ENCODE peak calls at places on chromosomes 2 and 18, in five cellular contexts. One of them, this sample, is unnamed.

GRCh38 chr2:201440182-201440581 is 11.1 kb downstream of the TRAK2 start:
- DNase-seq in psoas muscle: no peak
- DNase-seq in IMR-90: no peak
- DNase-seq in right lobe of liver: no peak
- DNase-seq in choroid plexus epithelial cell: no peak
- DNase-seq in this sample: no peak

GRCh38 chr2:28469304-28469703 is 26.6 kb upstream of the PLB1 start:
- DNase-seq in psoas muscle: no peak
- DNase-seq in choroid plexus epithelial cell: no peak
- DNase-seq in IMR-90: peak
- DNase-seq in right lobe of liver: no peak
- DNase-seq in this sample: no peak

GRCh38 chr2:39027427-39027826 is 93.4 kb downstream of the SOS1 start:
- DNase-seq in right lobe of liver: no peak
- DNase-seq in IMR-90: no peak
- DNase-seq in choroid plexus epithelial cell: no peak
- DNase-seq in psoas muscle: no peak
- DNase-seq in this sample: no peak

GRCh38 chr18:46039967-46040746 is 31.9 kb downstream of the PSTPIP2 start:
- DNase-seq in choroid plexus epithelial cell: no peak
- DNase-seq in psoas muscle: no peak
- DNase-seq in right lobe of liver: no peak
- DNase-seq in IMR-90: no peak
- DNase-seq in this sample: no peak

GRCh38 chr2:69499242-69499641 is 62.0 kb upstream of the NFU1 start:
- DNase-seq in IMR-90: no peak
- DNase-seq in right lobe of liver: no peak
- DNase-seq in choroid plexus epithelial cell: no peak
- DNase-seq in psoas muscle: no peak
- DNase-seq in this sample: no peak

GRCh38 chr2:123771928-123772632 is 253.0 kb upstream of the CNTNAP5 start:
- DNase-seq in right lobe of liver: no peak
- DNase-seq in choroid plexus epithelial cell: no peak
- DNase-seq in IMR-90: no peak
- DNase-seq in psoas muscle: no peak
- DNase-seq in this sample: no peak

GRCh38 chr2:101199153-101199810 is 48.1 kb upstream of the TBC1D8 start:
- DNase-seq in choroid plexus epithelial cell: peak
- DNase-seq in right lobe of liver: no peak
- DNase-seq in psoas muscle: no peak
- DNase-seq in IMR-90: peak
- DNase-seq in this sample: no peak

GRCh38 chr2:29747786-29748470 is 173.5 kb downstream of the ALK start:
- DNase-seq in IMR-90: peak
- DNase-seq in right lobe of liver: no peak
- DNase-seq in psoas muscle: no peak
- DNase-seq in choroid plexus epithelial cell: peak
- DNase-seq in this sample: no peak

GRCh38 chr2:46388873-46389272 is 90.5 kb upstream of the TMEM247 start:
- DNase-seq in choroid plexus epithelial cell: no peak
- DNase-seq in psoas muscle: no peak
- DNase-seq in IMR-90: no peak
- DNase-seq in right lobe of liver: no peak
- DNase-seq in this sample: no peak

GRCh38 chr2:128032092-128032491 is 4.2 kb upstream of the SAP130 start:
- DNase-seq in IMR-90: no peak
- DNase-seq in choroid plexus epithelial cell: no peak
- DNase-seq in psoas muscle: no peak
- DNase-seq in right lobe of liver: no peak
- DNase-seq in this sample: no peak

GRCh38 chr2:29788066-29788465 is 133.3 kb downstream of the ALK start:
- DNase-seq in psoas muscle: no peak
- DNase-seq in IMR-90: no peak
- DNase-seq in choroid plexus epithelial cell: no peak
- DNase-seq in right lobe of liver: no peak
- DNase-seq in this sample: no peak

GRCh38 chr2:206225435-206226232 is 48.8 kb upstream of the ZDBF2 start:
- DNase-seq in right lobe of liver: no peak
- DNase-seq in IMR-90: no peak
- DNase-seq in psoas muscle: no peak
- DNase-seq in choroid plexus epithelial cell: no peak
- DNase-seq in this sample: no peak

GRCh38 chr18:40371673-40372072 is 1583.4 kb upstream of the PIK3C3 start:
- DNase-seq in IMR-90: peak
- DNase-seq in choroid plexus epithelial cell: peak
- DNase-seq in psoas muscle: no peak
- DNase-seq in right lobe of liver: no peak
- DNase-seq in this sample: no peak

GRCh38 chr2:149315461-149315860 is 14.9 kb upstream of the LYPD6 start:
- DNase-seq in psoas muscle: no peak
- DNase-seq in right lobe of liver: no peak
- DNase-seq in choroid plexus epithelial cell: no peak
- DNase-seq in IMR-90: no peak
- DNase-seq in this sample: no peak

GRCh38 chr2:127508621-127509034 is 17.7 kb downstream of the IWS1 start:
- DNase-seq in IMR-90: peak
- DNase-seq in psoas muscle: peak
- DNase-seq in right lobe of liver: peak
- DNase-seq in choroid plexus epithelial cell: peak
- DNase-seq in this sample: no peak

GRCh38 chr2:206011795-206012194 is 74.2 kb downstream of the INO80D start:
- DNase-seq in psoas muscle: no peak
- DNase-seq in right lobe of liver: no peak
- DNase-seq in IMR-90: no peak
- DNase-seq in choroid plexus epithelial cell: no peak
- DNase-seq in this sample: no peak

GRCh38 chr18:8948011-8948410 is 154.5 kb upstream of the NDUFV2 start:
- DNase-seq in IMR-90: no peak
- DNase-seq in right lobe of liver: no peak
- DNase-seq in psoas muscle: no peak
- DNase-seq in choroid plexus epithelial cell: no peak
- DNase-seq in this sample: no peak

GRCh38 chr2:67600946-67601345 is 203.8 kb downstream of the ETAA1 start:
- DNase-seq in IMR-90: peak
- DNase-seq in choroid plexus epithelial cell: peak
- DNase-seq in right lobe of liver: no peak
- DNase-seq in psoas muscle: no peak
- DNase-seq in this sample: no peak

GRCh38 chr2:160405077-160405865 is 88.3 kb downstream of the RBMS1 start:
- DNase-seq in IMR-90: no peak
- DNase-seq in psoas muscle: no peak
- DNase-seq in right lobe of liver: no peak
- DNase-seq in choroid plexus epithelial cell: no peak
- DNase-seq in this sample: no peak

GRCh38 chr2:68320118-68320641 is 431 bp upstream of the CNRIP1 start:
- DNase-seq in choroid plexus epithelial cell: peak
- DNase-seq in psoas muscle: peak
- DNase-seq in right lobe of liver: no peak
- DNase-seq in IMR-90: no peak
- DNase-seq in this sample: peak

GRCh38 chr2:120473522-120474271 is 127.8 kb downstream of the INHBB start:
- DNase-seq in psoas muscle: no peak
- DNase-seq in choroid plexus epithelial cell: no peak
- DNase-seq in IMR-90: no peak
- DNase-seq in right lobe of liver: peak
- DNase-seq in this sample: no peak

GRCh38 chr18:34978533-34978893 is 62.7 kb upstream of the MAPRE2 start:
- DNase-seq in IMR-90: no peak
- DNase-seq in psoas muscle: no peak
- DNase-seq in choroid plexus epithelial cell: no peak
- DNase-seq in right lobe of liver: no peak
- DNase-seq in this sample: no peak

GRCh38 chr2:201298462-201298861 is 38.1 kb downstream of the CASP8 start:
- DNase-seq in right lobe of liver: no peak
- DNase-seq in IMR-90: peak
- DNase-seq in choroid plexus epithelial cell: peak
- DNase-seq in psoas muscle: no peak
- DNase-seq in this sample: no peak

GRCh38 chr2:227267406-227268115 is 57.5 kb upstream of the MFF start:
- DNase-seq in choroid plexus epithelial cell: peak
- DNase-seq in psoas muscle: peak
- DNase-seq in right lobe of liver: no peak
- DNase-seq in IMR-90: no peak
- DNase-seq in this sample: no peak

GRCh38 chr2:106108351-106108750 is 85.8 kb downstream of the UXS1 start:
- DNase-seq in right lobe of liver: no peak
- DNase-seq in choroid plexus epithelial cell: peak
- DNase-seq in IMR-90: peak
- DNase-seq in psoas muscle: no peak
- DNase-seq in this sample: no peak

GRCh38 chr18:48922801-48923730 is 27.7 kb downstream of the SMAD7 start:
- DNase-seq in psoas muscle: peak
- DNase-seq in IMR-90: peak
- DNase-seq in right lobe of liver: no peak
- DNase-seq in choroid plexus epithelial cell: peak
- DNase-seq in this sample: no peak

GRCh38 chr2:216560695-216561370 is 62.2 kb downstream of the RPL37A start:
- DNase-seq in right lobe of liver: no peak
- DNase-seq in choroid plexus epithelial cell: peak
- DNase-seq in psoas muscle: no peak
- DNase-seq in IMR-90: peak
- DNase-seq in this sample: no peak

DNA sequence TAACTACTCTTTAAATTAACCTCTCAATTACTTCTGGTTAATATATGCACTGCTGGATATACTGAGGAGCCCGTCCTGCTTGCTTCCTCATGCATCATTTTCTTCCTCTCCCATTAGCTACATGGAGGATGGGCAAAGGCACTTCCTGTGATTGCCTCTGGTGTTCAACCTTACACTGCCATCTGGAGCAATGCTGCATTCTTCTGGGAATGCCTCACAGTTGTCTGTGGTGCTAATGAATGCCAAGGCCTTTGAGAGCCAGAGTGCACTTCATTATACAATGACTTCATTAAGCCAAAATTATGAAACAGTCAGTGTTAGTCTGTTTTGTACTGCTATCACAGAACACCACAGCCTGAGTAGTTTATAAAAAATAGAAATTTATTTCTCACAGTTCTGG is 134.8 kb upstream of the DOCK10 start:
- DNase-seq in right lobe of liver: no peak
- DNase-seq in choroid plexus epithelial cell: peak
- DNase-seq in IMR-90: peak
- DNase-seq in psoas muscle: no peak
- DNase-seq in this sample: no peak
- TF ChIP-seq CTCF in right lobe of liver: no peak
- TF ChIP-seq CTCF in choroid plexus epithelial cell: peak
- TF ChIP-seq CTCF in IMR-90: peak
- TF ChIP-seq CTCF in psoas muscle: no peak
- TF ChIP-seq CTCF in this sample: no peak

DNA sequence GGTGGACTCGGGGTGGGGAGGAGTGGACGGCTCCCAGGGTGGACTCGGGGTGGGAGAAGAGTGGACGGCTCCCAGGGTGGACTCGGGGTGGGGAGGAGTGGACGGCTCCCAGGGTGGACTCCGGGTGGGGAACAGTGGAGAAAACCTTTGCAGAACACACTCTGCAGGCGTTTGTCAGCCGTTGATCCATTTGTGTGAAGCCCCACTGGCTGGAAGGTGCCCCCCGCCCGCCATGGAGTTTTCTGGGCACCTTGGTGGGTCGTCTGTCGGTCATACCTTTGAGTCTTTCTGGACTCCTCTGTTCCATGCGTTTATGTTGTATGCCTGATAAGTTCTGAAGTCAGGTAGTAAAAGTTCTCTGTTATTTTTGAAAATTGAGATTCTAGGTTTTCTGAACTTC is 12.5 kb downstream of the CTDP1 start:
- DNase-seq in choroid plexus epithelial cell: no peak
- DNase-seq in right lobe of liver: no peak
- DNase-seq in psoas muscle: no peak
- DNase-seq in IMR-90: no peak
- DNase-seq in this sample: no peak
- TF ChIP-seq CTCF in choroid plexus epithelial cell: no peak
- TF ChIP-seq CTCF in right lobe of liver: no peak
- TF ChIP-seq CTCF in psoas muscle: no peak
- TF ChIP-seq CTCF in IMR-90: no peak
- TF ChIP-seq CTCF in this sample: no peak

GRCh38 chr2:60438653-60439052 is 114.8 kb downstream of the BCL11A start:
- DNase-seq in IMR-90: no peak
- DNase-seq in psoas muscle: no peak
- DNase-seq in choroid plexus epithelial cell: no peak
- DNase-seq in right lobe of liver: no peak
- DNase-seq in this sample: no peak

GRCh38 chr2:60440761-60441160 is 112.7 kb downstream of the BCL11A start:
- DNase-seq in psoas muscle: no peak
- DNase-seq in IMR-90: peak
- DNase-seq in choroid plexus epithelial cell: no peak
- DNase-seq in right lobe of liver: no peak
- DNase-seq in this sample: no peak

GRCh38 chr2:60440080-60440753 is 113.2 kb downstream of the BCL11A start:
- DNase-seq in psoas muscle: no peak
- DNase-seq in right lobe of liver: no peak
- DNase-seq in choroid plexus epithelial cell: no peak
- DNase-seq in IMR-90: no peak
- DNase-seq in this sample: no peak

GRCh38 chr2:60438136-60438535 is 115.3 kb downstream of the BCL11A start:
- DNase-seq in choroid plexus epithelial cell: no peak
- DNase-seq in right lobe of liver: no peak
- DNase-seq in psoas muscle: no peak
- DNase-seq in IMR-90: no peak
- DNase-seq in this sample: no peak

GRCh38 chr2:60439219-60439974 is 114.1 kb downstream of the BCL11A start:
- DNase-seq in IMR-90: no peak
- DNase-seq in right lobe of liver: peak
- DNase-seq in psoas muscle: no peak
- DNase-seq in choroid plexus epithelial cell: peak
- DNase-seq in this sample: peak
- TF ChIP-seq CTCF in IMR-90: no peak
- TF ChIP-seq CTCF in right lobe of liver: no peak
- TF ChIP-seq CTCF in psoas muscle: peak
- TF ChIP-seq CTCF in choroid plexus epithelial cell: peak
- TF ChIP-seq CTCF in this sample: peak

GRCh38 chr18:72648079-72648478 is 103.9 kb upstream of the CBLN2 start:
- DNase-seq in psoas muscle: no peak
- DNase-seq in right lobe of liver: no peak
- DNase-seq in choroid plexus epithelial cell: no peak
- DNase-seq in IMR-90: no peak
- DNase-seq in this sample: no peak

GRCh38 chr18:72651033-72651432 is 106.9 kb upstream of the CBLN2 start:
- DNase-seq in right lobe of liver: no peak
- DNase-seq in IMR-90: no peak
- DNase-seq in choroid plexus epithelial cell: no peak
- DNase-seq in psoas muscle: no peak
- DNase-seq in this sample: no peak

DNA sequence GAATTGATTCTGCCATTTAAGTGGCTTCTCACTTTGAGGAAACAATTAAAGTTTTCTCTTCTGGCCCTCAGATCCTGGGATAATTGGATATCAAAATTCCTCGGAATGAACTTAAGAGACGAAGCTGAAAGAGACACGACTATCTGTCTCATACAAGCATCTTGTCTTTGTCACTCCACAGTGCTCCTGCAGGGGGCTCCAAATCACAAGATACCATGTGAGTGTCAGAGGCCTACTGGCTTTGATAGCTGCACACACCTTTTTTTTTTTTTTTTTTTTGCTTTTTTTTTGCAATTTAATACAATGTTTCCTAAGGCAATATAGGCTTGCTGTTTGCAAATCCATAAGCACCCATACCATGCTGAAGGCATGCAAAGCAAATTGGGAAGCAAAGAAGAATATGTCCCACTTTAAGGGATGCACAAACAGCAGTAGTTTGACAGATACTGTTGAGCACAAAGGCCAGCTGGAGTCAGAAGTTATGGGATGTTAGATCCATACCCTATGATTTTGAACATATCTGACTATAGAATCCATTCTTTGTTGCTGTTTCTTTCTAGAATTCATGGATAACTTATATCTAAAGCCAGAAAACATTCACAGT is 109.0 kb upstream of the CBLN2 start:
- DNase-seq in right lobe of liver: no peak
- DNase-seq in psoas muscle: no peak
- DNase-seq in choroid plexus epithelial cell: peak
- DNase-seq in IMR-90: no peak
- DNase-seq in this sample: peak
- TF ChIP-seq CTCF in right lobe of liver: peak
- TF ChIP-seq CTCF in psoas muscle: no peak
- TF ChIP-seq CTCF in choroid plexus epithelial cell: peak
- TF ChIP-seq CTCF in IMR-90: peak
- TF ChIP-seq CTCF in this sample: peak

This sample was measured in progenitor cell of endocrine pancreas.